ENCODE peak calls at places on chromosome 1, in four cellular contexts. E is H9, I is mesendoderm, G is IMR-90. W is an unnamed sample.

GRCh38 chr1:23601968-23602876 is 42.9 kb upstream of the ID3 start:
- DNase-seq in E (no peak), I (no peak), G (no peak), W (no peak)

GRCh38 chr1:246748006-246748405 is 23.8 kb downstream of the SCCPDH start:
- DNase-seq in E (no peak), I (no peak), G (no peak), W (no peak)

GRCh38 chr1:206970406-206970805 is at the start of gene FCAMR:
- DNase-seq in E (no peak), I (no peak), G (no peak), W (no peak)

GRCh38 chr1:232426801-232427200 is 203.1 kb downstream of the SIPA1L2 start:
- DNase-seq in E (no peak), I (no peak), G (peak), W (no peak)

GRCh38 chr1:217953922-217954321 is 322.8 kb downstream of the SPATA17 start:
- DNase-seq in E (no peak), I (no peak), G (no peak), W (no peak)

GRCh38 chr1:24927473-24927872 is 2.6 kb downstream of the RUNX3 start:
- DNase-seq in E (no peak), I (no peak), G (no peak), W (no peak)

GRCh38 chr1:55986003-55986402 is 593.4 kb downstream of the PLPP3 start:
- DNase-seq in E (no peak), I (no peak), G (no peak), W (no peak)

GRCh38 chr1:74395492-74395891 is 116.9 kb downstream of the LRRC53 start:
- DNase-seq in E (no peak), I (no peak), G (peak), W (no peak)

GRCh38 chr1:112234710-112235109 is 161.3 kb upstream of the CTTNBP2NL start:
- DNase-seq in E (no peak), I (no peak), G (no peak), W (no peak)

GRCh38 chr1:199684686-199685273 is 342.7 kb upstream of the NR5A2 start:
- DNase-seq in E (no peak), I (peak), G (peak), W (peak)

GRCh38 chr1:17470021-17470799 is 30.7 kb upstream of the RCC2 start:
- DNase-seq in E (peak), I (peak), G (no peak), W (no peak)

GRCh38 chr1:2067981-2068380 is 17.8 kb downstream of the PRKCZ start:
- DNase-seq in E (no peak), I (no peak), G (no peak), W (no peak)

GRCh38 chr1:112515311-112516009 is 6.7 kb downstream of the WNT2B start:
- DNase-seq in E (peak), I (peak), G (peak), W (peak)

GRCh38 chr1:106022312-106022902 is 1034.1 kb upstream of the PRMT6 start:
- DNase-seq in E (no peak), I (peak), G (no peak), W (peak)

GRCh38 chr1:211285196-211285595 is 26.0 kb downstream of the RCOR3 start:
- DNase-seq in E (no peak), I (no peak), G (peak), W (no peak)

GRCh38 chr1:246165826-246166709 is 341.0 kb downstream of the SMYD3 start:
- DNase-seq in E (no peak), I (no peak), G (no peak), W (no peak)

GRCh38 chr1:59593798-59594790 is 220.7 kb upstream of the HOOK1 start:
- DNase-seq in E (no peak), I (no peak), G (no peak), W (no peak)

GRCh38 chr1:181179980-181180964 is 91.8 kb downstream of the IER5 start:
- DNase-seq in E (peak), I (peak), G (peak), W (peak)

GRCh38 chr1:228902781-228903572 is 167.7 kb downstream of the RHOU start:
- DNase-seq in E (no peak), I (no peak), G (peak), W (peak)

GRCh38 chr1:21622466-21623315 is 46.5 kb downstream of the RAP1GAP start:
- DNase-seq in E (peak), I (no peak), G (no peak), W (no peak)

GRCh38 chr1:96999191-96999590 is 277.6 kb downstream of the PTBP2 start:
- DNase-seq in E (no peak), I (no peak), G (peak), W (no peak)

GRCh38 chr1:40766017-40766416 is 17.6 kb upstream of the KCNQ4 start:
- DNase-seq in E (no peak), I (no peak), G (peak), W (no peak)

GRCh38 chr1:10415211-10415930 is 14.9 kb upstream of the CENPS start:
- DNase-seq in E (no peak), I (peak), G (peak), W (peak)

GRCh38 chr1:55445416-55445815 is 230.3 kb upstream of the USP24 start:
- DNase-seq in E (no peak), I (no peak), G (no peak), W (no peak)

GRCh38 chr1:18539171-18539570 is 58.4 kb downstream of the KLHDC7A start:
- DNase-seq in E (peak), I (no peak), G (no peak), W (no peak)

GRCh38 chr1:44049839-44050238 is 18.6 kb upstream of the SLC6A9 start:
- DNase-seq in E (no peak), I (no peak), G (peak), W (peak)

DNA sequence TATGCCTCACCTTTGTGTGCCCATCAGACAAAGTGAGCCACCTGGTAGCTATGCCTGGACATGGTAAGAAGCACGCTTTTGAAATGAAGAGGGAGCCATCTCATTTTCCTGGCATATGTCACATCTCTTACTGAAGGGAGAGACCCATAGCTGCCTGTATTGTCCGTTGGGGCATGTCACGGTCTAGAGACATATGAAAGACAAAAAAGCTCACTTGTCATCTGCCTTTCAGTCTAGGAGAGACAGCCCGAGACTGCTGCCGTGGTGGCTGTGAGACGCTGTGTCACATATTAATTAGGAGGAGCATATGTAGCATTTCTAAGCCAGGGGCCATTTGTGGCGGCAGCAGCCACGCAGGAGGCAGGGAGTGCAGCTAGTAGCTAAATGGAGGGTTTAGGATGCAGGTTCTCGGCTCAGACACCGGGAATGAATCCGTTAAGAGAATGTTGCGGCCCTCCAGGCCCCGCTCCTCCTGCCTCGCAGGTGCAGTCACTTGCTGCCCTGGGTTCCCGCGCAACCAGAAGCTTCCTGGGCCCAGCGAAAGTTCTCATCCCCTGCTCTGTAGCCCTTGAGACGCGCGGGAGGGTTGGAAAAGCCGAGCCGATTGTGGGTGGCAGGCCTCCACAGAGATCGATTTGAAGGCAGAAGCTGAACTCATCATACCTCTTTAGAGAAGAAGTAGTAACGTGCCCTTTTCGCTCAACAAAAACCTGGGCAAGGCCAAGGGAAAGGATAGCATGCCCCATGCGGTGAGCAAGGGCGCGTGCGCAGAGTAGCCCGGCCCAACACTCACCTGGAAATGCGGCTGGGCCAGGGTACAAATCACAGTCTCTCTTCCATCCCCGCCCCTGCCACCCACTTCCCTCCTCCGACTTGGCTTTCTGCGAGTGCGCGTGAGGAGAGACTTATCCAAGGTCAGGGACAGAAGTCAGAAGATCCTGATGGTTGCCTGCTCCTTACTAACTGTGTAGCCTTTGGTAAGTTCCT is 161.0 kb upstream of the C1orf21 start:
- DNase-seq in E (no peak), I (no peak), G (no peak), W (no peak)
- H2BK5ac ChIP-seq in E (no peak), I (no peak), G (no peak), W (no peak)

GRCh38 chr1:31783846-31784245 is 19.7 kb upstream of the ADGRB2 start:
- DNase-seq in E (peak), I (no peak), G (no peak), W (no peak)

GRCh38 chr1:31782766-31783410 is 18.7 kb upstream of the ADGRB2 start:
- DNase-seq in E (peak), I (peak), G (no peak), W (no peak)

GRCh38 chr1:31781138-31782065 is 17.3 kb upstream of the ADGRB2 start:
- DNase-seq in E (no peak), I (no peak), G (no peak), W (peak)

GRCh38 chr1:31780632-31781031 is 16.5 kb upstream of the ADGRB2 start:
- DNase-seq in E (no peak), I (peak), G (no peak), W (no peak)

DNA sequence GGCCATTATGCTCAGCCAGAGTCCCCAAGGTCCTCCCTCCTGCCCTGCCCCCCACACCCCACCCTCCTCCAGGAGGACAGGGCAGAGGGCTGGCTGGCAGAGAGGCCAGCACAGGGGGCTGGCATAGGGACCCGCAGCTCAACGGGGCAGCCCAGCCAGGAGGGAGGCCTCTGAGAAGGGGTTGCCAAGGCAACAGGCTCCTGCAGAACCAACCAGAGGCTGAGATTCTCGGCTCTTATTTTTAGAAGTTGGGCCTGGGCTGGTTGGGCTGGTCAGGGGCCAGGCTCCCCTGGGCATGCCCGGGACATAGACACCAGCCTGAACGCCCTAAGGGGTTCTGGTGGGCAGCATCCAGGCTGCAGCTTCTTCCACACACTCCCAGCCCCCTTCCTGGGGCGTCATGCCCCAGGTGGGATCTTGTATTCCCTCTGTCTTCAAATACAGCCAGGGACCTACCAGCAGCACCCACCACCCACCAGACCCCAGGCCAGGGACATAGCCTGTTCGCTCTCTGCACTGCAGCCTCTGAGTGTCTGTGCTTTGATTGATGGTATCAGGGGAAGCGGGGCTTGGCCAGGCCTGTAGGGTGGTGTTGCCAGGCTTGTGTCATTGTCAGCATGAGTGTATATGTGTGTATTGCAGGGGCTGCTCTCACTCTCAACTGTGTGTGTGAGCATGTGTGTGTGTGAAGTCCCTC is 18.1 kb upstream of the ADGRB2 start:
- DNase-seq in E (no peak), I (peak), G (no peak), W (no peak)
- H2BK5ac ChIP-seq in E (no peak), I (no peak), G (no peak), W (no peak)

DNA sequence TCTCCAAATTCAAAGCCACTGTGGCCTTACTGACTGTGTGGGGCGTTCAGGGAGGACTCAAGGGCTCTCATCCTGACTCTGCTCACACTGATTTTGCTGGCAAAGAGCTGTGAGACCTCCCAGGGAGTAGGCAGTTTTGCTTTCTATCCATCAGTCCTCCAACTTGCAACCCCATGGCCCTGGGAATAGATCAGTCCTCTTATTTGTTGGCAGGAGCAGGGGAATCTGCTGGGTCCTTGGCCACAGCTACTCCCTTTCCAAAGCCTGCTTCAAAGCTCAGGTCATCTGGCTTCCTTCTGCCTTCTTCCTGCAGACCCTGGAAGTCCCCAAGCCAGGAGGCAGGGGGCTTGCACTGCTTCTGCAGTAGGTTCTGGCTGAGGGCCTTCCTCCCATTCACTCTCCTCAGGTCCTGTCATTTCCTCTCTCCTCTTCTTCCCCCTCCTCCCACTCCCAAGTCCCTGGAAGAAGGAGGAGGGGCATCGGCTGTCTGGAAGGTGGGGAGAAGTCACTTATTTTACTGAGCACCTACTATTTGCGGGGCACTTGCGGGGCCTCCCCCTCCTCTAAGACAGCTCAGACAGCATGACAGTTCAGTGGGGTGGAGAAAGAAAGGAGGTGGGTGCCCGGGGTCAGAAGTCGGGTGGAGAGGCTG is 835 bp upstream of the NAV1 start:
- DNase-seq in E (peak), I (peak), G (no peak), W (peak)
- H2BK5ac ChIP-seq in E (no peak), I (no peak), G (peak), W (no peak)

GRCh38 chr1:156236164-156236563 is 5.8 kb upstream of the BGLAP start:
- DNase-seq in E (no peak), I (no peak), G (no peak), W (no peak)

GRCh38 chr1:156233421-156234127 is 8.4 kb upstream of the BGLAP start:
- DNase-seq in E (no peak), I (peak), G (peak), W (peak)

GRCh38 chr1:156228501-156228900 is 13.5 kb upstream of the BGLAP start:
- DNase-seq in E (no peak), I (no peak), G (no peak), W (no peak)

GRCh38 chr1:156230102-156230501 is 11.9 kb upstream of the BGLAP start:
- DNase-seq in E (no peak), I (no peak), G (no peak), W (no peak)

DNA sequence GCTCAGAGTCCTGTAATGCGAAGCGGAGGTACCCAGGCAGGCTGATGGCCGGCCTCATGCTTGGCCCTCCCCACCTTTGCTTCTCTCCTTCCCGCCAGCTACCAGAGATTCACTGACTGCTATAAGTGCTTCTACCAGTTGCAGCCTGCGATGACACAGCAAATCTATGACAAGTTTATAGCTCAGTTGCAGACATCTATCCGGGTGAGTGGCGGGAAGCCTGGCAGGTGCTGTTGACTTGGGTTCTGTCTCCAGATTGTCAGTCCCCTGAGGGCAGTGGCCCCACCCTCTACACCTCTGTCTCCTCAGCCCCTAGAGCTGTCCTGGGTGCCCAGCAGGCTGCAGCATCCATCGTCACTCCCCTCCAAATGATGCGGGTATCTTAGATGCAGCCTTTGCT is 9.8 kb upstream of the BGLAP start:
- DNase-seq in E (no peak), I (no peak), G (no peak), W (no peak)
- H2BK5ac ChIP-seq in E (no peak), I (no peak), G (no peak), W (no peak)

GRCh38 chr1:83931658-83932253 is 67.2 kb downstream of the TTLL7 start:
- DNase-seq in E (no peak), I (peak), G (peak), W (peak)
- H2BK5ac ChIP-seq in E (no peak), I (no peak), G (no peak), W (no peak)

GRCh38 chr1:154744352-154744751 is 125.7 kb downstream of the KCNN3 start:
- DNase-seq in E (no peak), I (no peak), G (no peak), W (no peak)
- H2BK5ac ChIP-seq in E (no peak), I (no peak), G (no peak), W (no peak)

GRCh38 chr1:70499695-70500094 is 88.6 kb downstream of the CTH start:
- DNase-seq in E (no peak), I (no peak), G (no peak), W (no peak)

GRCh38 chr1:70503358-70503757 is 92.3 kb downstream of the CTH start:
- DNase-seq in E (no peak), I (no peak), G (peak), W (peak)

GRCh38 chr1:70509996-70510876 is 99.2 kb downstream of the CTH start:
- DNase-seq in E (no peak), I (peak), G (peak), W (peak)

GRCh38 chr1:70504176-70504820 is 93.2 kb downstream of the CTH start:
- DNase-seq in E (no peak), I (no peak), G (no peak), W (peak)

DNA sequence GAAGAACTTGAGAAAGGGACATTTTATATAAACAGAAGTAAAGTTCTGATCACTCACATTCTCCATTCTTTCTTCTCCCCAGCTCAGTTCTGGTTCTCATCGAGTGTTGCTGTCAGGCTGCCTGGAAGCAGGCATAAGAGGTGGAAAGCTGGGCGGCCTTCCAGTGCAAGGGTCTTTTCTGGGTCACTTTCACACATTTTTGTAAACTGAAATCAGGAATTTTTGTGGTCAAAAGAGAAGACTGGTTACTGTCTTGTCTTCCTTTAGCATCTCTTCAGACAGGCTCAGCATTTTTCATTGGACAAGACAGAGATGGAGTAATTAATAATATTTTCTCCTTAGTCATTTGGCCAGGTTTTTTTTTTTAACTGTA is 93.7 kb downstream of the CTH start:
- DNase-seq in E (no peak), I (no peak), G (peak), W (peak)
- H2BK5ac ChIP-seq in E (no peak), I (no peak), G (no peak), W (no peak)

DNA sequence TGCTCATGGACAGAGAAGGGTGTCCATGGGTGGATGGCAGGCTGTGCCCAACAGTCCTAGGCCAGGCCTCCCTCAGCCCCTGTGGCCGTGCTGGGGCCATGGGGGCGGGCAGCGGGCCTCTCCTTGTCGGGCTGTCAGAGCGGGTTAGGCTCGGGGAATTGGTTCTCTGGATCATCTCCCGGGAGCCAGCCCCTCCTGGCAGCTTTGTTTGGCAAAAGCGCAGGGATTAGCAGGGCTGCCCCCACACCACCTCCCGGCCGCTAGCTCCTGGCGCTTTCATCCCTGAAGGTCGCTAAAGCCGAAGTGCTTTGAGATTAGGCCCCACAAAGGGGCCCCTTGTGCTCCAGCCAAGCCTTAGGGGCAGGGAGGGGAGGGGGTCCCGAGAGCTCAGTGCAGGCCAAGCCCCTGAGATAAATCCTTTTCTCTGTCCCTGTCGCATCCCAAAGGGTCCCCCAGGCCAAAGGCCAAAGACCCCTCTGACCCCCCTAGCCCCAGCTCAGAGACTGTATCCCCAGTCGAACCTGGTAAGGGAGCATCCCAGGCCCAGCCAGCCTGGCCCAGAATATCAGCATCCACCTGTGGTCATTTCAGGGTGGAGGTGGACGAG is 9.8 kb upstream of the DMBX1 start:
- DNase-seq in E (no peak), I (no peak), G (no peak), W (no peak)
- H2BK5ac ChIP-seq in E (no peak), I (no peak), G (no peak), W (no peak)

GRCh38 chr1:205226868-205227583 is 720 bp upstream of the TMCC2 start:
- DNase-seq in E (no peak), I (no peak), G (peak), W (peak)

GRCh38 chr1:205229399-205229861 is 1.7 kb downstream of the TMCC2 start:
- DNase-seq in E (peak), I (peak), G (peak), W (peak)

GRCh38 chr1:205225901-205226765 is 1.6 kb upstream of the TMCC2 start:
- DNase-seq in E (no peak), I (no peak), G (no peak), W (no peak)

GRCh38 chr1:205228052-205228451 is 306 bp downstream of the TMCC2 start:
- DNase-seq in E (no peak), I (no peak), G (no peak), W (no peak)

GRCh38 chr1:205227584-205228006 is at the start of gene TMCC2:
- DNase-seq in E (peak), I (peak), G (peak), W (peak)
- H2BK5ac ChIP-seq in E (no peak), I (no peak), G (no peak), W (no peak)

W was measured in mesenchymal stem cell.